ENCODE peak calls at places on chromosomes 3 and 15, in eight cellular contexts. E is nephron progenitor cell, A is RWPE1, D is lower leg skin, Z is cardiac fibroblast, C is GM06990, U is A549, Y is B cell. W is an unnamed sample.

GRCh38 chr3:28575748-28576589 is 227.3 kb upstream of the AZI2 start:
- DNase-seq in A (no peak), C (no peak), E (peak; percentile 66), D (peak; percentile 82), Z (peak; percentile 6), U (no peak), Y (peak; percentile 1), W (peak; percentile 18)

GRCh38 chr3:55017876-55018275 is 90.0 kb upstream of the LRTM1 start:
- DNase-seq in D (no peak), U (no peak), A (no peak), Z (no peak), Y (no peak), C (no peak), E (no peak), W (no peak)

GRCh38 chr3:12483872-12484197 is 445 bp upstream of the TSEN2 start:
- DNase-seq in A (no peak), Y (no peak), U (no peak), C (no peak), E (no peak), D (peak; percentile 88), Z (no peak), W (no peak)

GRCh38 chr15:75178171-75178937 is 23.3 kb upstream of the C15orf39 start:
- DNase-seq in U (no peak), Z (no peak), E (peak; percentile 68), Y (peak; percentile 29), A (no peak), D (peak; percentile 91), C (no peak), W (peak; percentile 68)

GRCh38 chr3:17065881-17066280 is 181.1 kb downstream of the PLCL2 start:
- DNase-seq in U (no peak), Z (no peak), A (no peak), D (no peak), Y (no peak), C (no peak), E (no peak), W (no peak)

GRCh38 chr15:92899910-92900711 is at the start of gene CHD2:
- DNase-seq in D (no peak), E (peak; percentile 72), C (peak; percentile 88), Y (peak; percentile 83), A (peak; percentile 91), Z (peak; percentile 91), U (peak; percentile 96), W (peak; percentile 83)

GRCh38 chr15:48553559-48553958 is 92.0 kb downstream of the FBN1 start:
- DNase-seq in A (no peak), Z (peak; percentile 66), C (no peak), Y (no peak), U (no peak), D (no peak), E (no peak), W (no peak)

GRCh38 chr3:132261501-132261900 is 55.7 kb upstream of the ACP3 start:
- DNase-seq in Z (no peak), C (no peak), D (no peak), Y (no peak), A (no peak), E (no peak), U (no peak), W (no peak)

GRCh38 chr15:68764090-68764489 is 56.6 kb downstream of the ANP32A start:
- DNase-seq in U (no peak), A (no peak), Z (no peak), D (no peak), E (no peak), C (no peak), Y (no peak), W (no peak)

GRCh38 chr3:32947466-32948238 is 3.8 kb upstream of the CCR4 start:
- DNase-seq in D (peak; percentile 93), E (peak; percentile 88), Z (peak; percentile 93), A (peak; percentile 35), C (peak; percentile 38), U (peak; percentile 86), Y (peak; percentile 85), W (peak; percentile 67)

GRCh38 chr3:144060881-144061280 is 89.3 kb downstream of the DIPK2A start:
- DNase-seq in U (no peak), D (no peak), Z (no peak), Y (no peak), A (no peak), E (no peak), C (no peak), W (no peak)

GRCh38 chr3:15332405-15333098 is at the start of gene SH3BP5:
- DNase-seq in U (peak; percentile 68), E (peak; percentile 85), A (peak; percentile 63), C (peak; percentile 85), Z (peak; percentile 59), D (peak; percentile 95), Y (peak; percentile 87), W (peak; percentile 91)

GRCh38 chr3:45064512-45065372 is 38.6 kb downstream of the CLEC3B start:
- DNase-seq in Z (peak; percentile 84), C (no peak), A (no peak), D (no peak), E (no peak), Y (no peak), U (no peak), W (no peak)

GRCh38 chr3:110789315-110789714 is 282.3 kb upstream of the NECTIN3 start:
- DNase-seq in A (no peak), Y (no peak), E (no peak), D (no peak), U (no peak), C (no peak), Z (peak; percentile 84), W (no peak)

GRCh38 chr3:152222327-152222726 is 46.4 kb upstream of the MBNL1 start:
- DNase-seq in E (no peak), C (no peak), D (no peak), A (peak; percentile 44), U (no peak), Z (peak; percentile 82), Y (no peak), W (peak; percentile 36)

GRCh38 chr15:57387644-57388076 is 11.4 kb downstream of the CGNL1 start:
- DNase-seq in E (no peak), U (no peak), A (no peak), Y (no peak), C (no peak), Z (no peak), D (peak; percentile 68), W (no peak)

GRCh38 chr3:13166243-13167063 is 93.2 kb upstream of the IQSEC1 start:
- DNase-seq in Y (no peak), Z (no peak), C (no peak), A (no peak), U (no peak), D (no peak), E (no peak), W (no peak)

GRCh38 chr15:90915808-90916440 is 12.8 kb downstream of the MAN2A2 start:
- DNase-seq in A (no peak), U (no peak), C (no peak), Y (no peak), Z (peak; percentile 6), D (peak; percentile 91), E (no peak), W (no peak)

DNA sequence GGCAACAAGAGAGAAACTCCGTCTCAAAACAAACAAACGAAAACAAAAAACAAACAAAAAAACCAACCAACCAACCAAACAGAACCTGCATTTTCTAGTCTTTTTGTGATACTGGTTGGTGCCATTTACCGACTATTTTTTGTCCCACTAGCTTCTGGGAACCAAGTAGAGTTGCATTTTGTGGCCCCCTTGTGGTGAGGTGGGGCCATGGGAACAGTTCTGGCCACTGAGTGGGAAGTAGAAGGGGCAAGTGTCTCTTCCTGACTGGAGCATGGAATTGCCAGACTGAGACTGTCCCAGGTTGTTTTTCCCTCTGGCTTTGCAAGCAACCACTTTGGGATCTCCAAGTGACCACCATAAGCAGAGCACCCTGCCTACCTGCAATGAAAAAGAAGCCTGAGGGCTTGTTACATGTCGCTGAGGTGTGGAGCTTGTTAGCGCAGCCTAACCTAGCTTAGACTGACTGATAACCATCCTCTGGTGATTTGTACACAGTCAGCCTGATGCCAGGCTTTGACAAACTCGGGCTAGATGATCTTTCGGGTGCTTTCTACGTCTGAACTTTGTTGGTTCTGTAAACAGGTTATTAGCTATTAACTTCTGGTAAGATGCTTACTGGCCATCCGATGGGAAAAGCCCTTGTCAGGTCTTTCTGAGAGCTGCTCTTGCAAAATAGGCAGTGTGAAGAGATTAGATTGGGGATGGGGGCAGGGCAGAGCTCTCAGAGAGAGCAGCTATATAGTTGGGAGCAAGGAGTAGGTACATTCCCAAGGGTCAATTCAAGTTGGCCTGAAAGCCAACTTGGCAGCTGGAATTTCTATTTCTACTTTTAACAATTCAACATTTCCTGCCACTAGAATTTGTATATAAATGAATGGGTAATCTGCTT is 172.2 kb downstream of the SSR3 start:
- DNase-seq in A (peak; percentile 45), U (peak; percentile 47), Z (peak; percentile 66), Y (peak; percentile 12), E (peak; percentile 18), D (no peak), C (no peak), W (peak; percentile 62)
- TF ChIP-seq CTCF in A (peak; percentile 52), U (peak; percentile 50), Z (peak; percentile 92), Y (peak; percentile 39), E (peak; percentile 41), D (no peak), C (peak; percentile 79), W (peak; percentile 67)

GRCh38 chr3:99747915-99748314 is 69.7 kb upstream of the CMSS1 start:
- DNase-seq in D (no peak), U (peak; percentile 11), C (no peak), A (peak; percentile 20), Y (no peak), E (no peak), Z (no peak), W (no peak)
- TF ChIP-seq CTCF in D (no peak), U (no peak), C (no peak), A (peak; percentile 17), Y (no peak), E (no peak), Z (peak; percentile 30), W (no peak)

GRCh38 chr3:119173325-119173724 is at the start of gene UPK1B:
- DNase-seq in C (no peak), A (no peak), U (peak; percentile 40), Z (no peak), E (peak; percentile 42), D (no peak), Y (no peak), W (no peak)

GRCh38 chr3:119175869-119176756 is 2.7 kb downstream of the UPK1B start:
- DNase-seq in D (no peak), Y (no peak), Z (peak; percentile 89), E (no peak), C (no peak), A (peak; percentile 79), U (peak; percentile 96), W (no peak)

GRCh38 chr3:119176778-119177177 is 3.4 kb downstream of the UPK1B start:
- DNase-seq in E (no peak), U (no peak), A (no peak), D (no peak), Z (no peak), Y (no peak), C (no peak), W (no peak)

GRCh38 chr3:119170821-119171220 is 2.6 kb upstream of the UPK1B start:
- DNase-seq in C (no peak), Z (no peak), U (no peak), E (no peak), Y (no peak), D (no peak), A (no peak), W (no peak)
- TF ChIP-seq CTCF in C (no peak), Z (no peak), U (no peak), E (no peak), Y (no peak), D (no peak), A (no peak), W (no peak)

DNA sequence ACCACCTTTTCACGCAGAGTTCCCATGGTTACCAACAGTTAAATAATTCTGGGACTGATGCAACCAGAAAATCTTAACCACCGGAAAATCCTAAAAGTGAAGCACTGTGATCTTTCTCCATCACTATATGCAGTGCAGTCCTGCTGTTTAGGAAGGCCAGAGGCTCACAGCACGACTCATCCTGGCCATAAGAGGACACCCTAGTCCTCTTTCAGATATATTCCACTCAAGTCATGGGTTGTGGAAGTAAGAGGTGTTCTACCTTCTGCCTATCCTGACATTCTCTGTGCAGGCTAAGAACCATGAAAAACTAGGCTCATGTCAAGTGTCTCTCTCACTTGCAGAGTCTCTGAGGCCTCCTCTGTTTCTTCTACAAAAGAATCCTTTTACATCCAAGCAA is 67.2 kb downstream of the DHX30 start:
- DNase-seq in Z (no peak), A (no peak), C (no peak), Y (no peak), U (no peak), E (no peak), D (no peak), W (no peak)
- TF ChIP-seq CTCF in Z (no peak), A (no peak), C (no peak), Y (no peak), U (no peak), E (no peak), D (no peak), W (no peak)

W was measured in GM20000.